ENCODE peak calls at places on chromosomes 5 and 9, in five cellular contexts. One of them, this sample, is unnamed. For H3K27me3, the result is how much of the 10 kb centered on the place peaks cover.

GRCh38 chr9:26326473-26327044 is 566.0 kb downstream of the CAAP1 start:
- DNase-seq in CD8-positive, alpha-beta T cell: no peak
- DNase-seq in CD8-positive, alpha-beta memory T cell: no peak
- DNase-seq in cardiac muscle cell: peak
- DNase-seq in right lobe of liver: no peak
- DNase-seq in this sample: no peak

GRCh38 chr5:169354921-169355320 is 54.0 kb upstream of the SLIT3 start:
- DNase-seq in CD8-positive, alpha-beta T cell: no peak
- DNase-seq in right lobe of liver: no peak
- DNase-seq in CD8-positive, alpha-beta memory T cell: no peak
- DNase-seq in cardiac muscle cell: no peak
- DNase-seq in this sample: no peak

GRCh38 chr5:173535976-173536639 is 80.3 kb downstream of the BOD1 start:
- DNase-seq in CD8-positive, alpha-beta memory T cell: no peak
- DNase-seq in right lobe of liver: no peak
- DNase-seq in CD8-positive, alpha-beta T cell: no peak
- DNase-seq in cardiac muscle cell: no peak
- DNase-seq in this sample: no peak

GRCh38 chr9:133580416-133580738 is 28.8 kb downstream of the FAM163B start:
- DNase-seq in cardiac muscle cell: no peak
- DNase-seq in right lobe of liver: no peak
- DNase-seq in CD8-positive, alpha-beta memory T cell: no peak
- DNase-seq in CD8-positive, alpha-beta T cell: no peak
- DNase-seq in this sample: no peak

GRCh38 chr5:144333336-144333920 is 162.8 kb downstream of the KCTD16 start:
- DNase-seq in cardiac muscle cell: no peak
- DNase-seq in right lobe of liver: no peak
- DNase-seq in CD8-positive, alpha-beta memory T cell: no peak
- DNase-seq in CD8-positive, alpha-beta T cell: no peak
- DNase-seq in this sample: no peak

GRCh38 chr5:149448831-149449714 is 70.0 kb upstream of the IL17B start:
- DNase-seq in right lobe of liver: no peak
- DNase-seq in CD8-positive, alpha-beta memory T cell: no peak
- DNase-seq in cardiac muscle cell: peak
- DNase-seq in CD8-positive, alpha-beta T cell: no peak
- DNase-seq in this sample: no peak

GRCh38 chr5:53326420-53327153 is 153.8 kb upstream of the FST start:
- DNase-seq in CD8-positive, alpha-beta memory T cell: no peak
- DNase-seq in CD8-positive, alpha-beta T cell: no peak
- DNase-seq in right lobe of liver: no peak
- DNase-seq in cardiac muscle cell: no peak
- DNase-seq in this sample: no peak

GRCh38 chr9:84668204-84669007 is 1.1 kb upstream of the NTRK2 start:
- DNase-seq in CD8-positive, alpha-beta memory T cell: no peak
- DNase-seq in cardiac muscle cell: peak
- DNase-seq in CD8-positive, alpha-beta T cell: no peak
- DNase-seq in right lobe of liver: peak
- DNase-seq in this sample: no peak

GRCh38 chr9:92669527-92669889 is 423 bp downstream of the IPPK start:
- DNase-seq in cardiac muscle cell: no peak
- DNase-seq in CD8-positive, alpha-beta T cell: no peak
- DNase-seq in CD8-positive, alpha-beta memory T cell: no peak
- DNase-seq in right lobe of liver: peak
- DNase-seq in this sample: no peak

GRCh38 chr5:141811287-141812155 is 66.7 kb downstream of the PCDH1 start:
- DNase-seq in CD8-positive, alpha-beta T cell: no peak
- DNase-seq in cardiac muscle cell: peak
- DNase-seq in CD8-positive, alpha-beta memory T cell: peak
- DNase-seq in right lobe of liver: no peak
- DNase-seq in this sample: peak
- H3K27me3 ChIP-seq in CD8-positive, alpha-beta T cell: under half
- H3K27me3 ChIP-seq in cardiac muscle cell: under half
- H3K27me3 ChIP-seq in CD8-positive, alpha-beta memory T cell: under half
- H3K27me3 ChIP-seq in right lobe of liver: under half
- H3K27me3 ChIP-seq in this sample: under half

DNA sequence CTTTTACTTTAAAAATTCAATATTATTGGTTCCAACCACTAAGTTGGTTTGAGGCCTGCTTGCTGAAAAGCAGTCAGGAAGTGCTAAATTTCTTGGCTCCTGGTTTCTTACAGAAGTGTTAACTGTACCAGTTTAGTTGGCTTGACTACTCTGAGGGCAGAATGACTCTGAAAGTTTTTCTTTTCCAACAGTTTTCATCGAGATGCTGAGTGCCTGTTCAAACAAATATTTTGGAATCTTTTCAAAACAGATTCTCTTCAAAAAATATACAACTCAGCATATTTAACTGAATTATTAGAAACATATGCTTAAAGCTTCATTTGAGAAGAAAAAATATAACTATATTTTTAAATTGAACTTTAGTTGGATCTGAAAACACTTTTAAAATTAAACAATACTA is 37.0 kb downstream of the SLC38A9 start:
- DNase-seq in CD8-positive, alpha-beta memory T cell: no peak
- DNase-seq in right lobe of liver: no peak
- DNase-seq in cardiac muscle cell: no peak
- DNase-seq in CD8-positive, alpha-beta T cell: no peak
- DNase-seq in this sample: no peak
- H3K27ac ChIP-seq in CD8-positive, alpha-beta memory T cell: no peak
- H3K27ac ChIP-seq in right lobe of liver: no peak
- H3K27ac ChIP-seq in cardiac muscle cell: no peak
- H3K27ac ChIP-seq in CD8-positive, alpha-beta T cell: no peak
- H3K27ac ChIP-seq in this sample: no peak

GRCh38 chr5:35773936-35774335 is 82.8 kb upstream of the IL7R start:
- DNase-seq in cardiac muscle cell: no peak
- DNase-seq in right lobe of liver: no peak
- DNase-seq in CD8-positive, alpha-beta memory T cell: no peak
- DNase-seq in CD8-positive, alpha-beta T cell: no peak
- DNase-seq in this sample: no peak
- H3K27me3 ChIP-seq in cardiac muscle cell: under half
- H3K27me3 ChIP-seq in right lobe of liver: under half
- H3K27me3 ChIP-seq in CD8-positive, alpha-beta memory T cell: under half
- H3K27me3 ChIP-seq in CD8-positive, alpha-beta T cell: under half
- H3K27me3 ChIP-seq in this sample: under half

DNA sequence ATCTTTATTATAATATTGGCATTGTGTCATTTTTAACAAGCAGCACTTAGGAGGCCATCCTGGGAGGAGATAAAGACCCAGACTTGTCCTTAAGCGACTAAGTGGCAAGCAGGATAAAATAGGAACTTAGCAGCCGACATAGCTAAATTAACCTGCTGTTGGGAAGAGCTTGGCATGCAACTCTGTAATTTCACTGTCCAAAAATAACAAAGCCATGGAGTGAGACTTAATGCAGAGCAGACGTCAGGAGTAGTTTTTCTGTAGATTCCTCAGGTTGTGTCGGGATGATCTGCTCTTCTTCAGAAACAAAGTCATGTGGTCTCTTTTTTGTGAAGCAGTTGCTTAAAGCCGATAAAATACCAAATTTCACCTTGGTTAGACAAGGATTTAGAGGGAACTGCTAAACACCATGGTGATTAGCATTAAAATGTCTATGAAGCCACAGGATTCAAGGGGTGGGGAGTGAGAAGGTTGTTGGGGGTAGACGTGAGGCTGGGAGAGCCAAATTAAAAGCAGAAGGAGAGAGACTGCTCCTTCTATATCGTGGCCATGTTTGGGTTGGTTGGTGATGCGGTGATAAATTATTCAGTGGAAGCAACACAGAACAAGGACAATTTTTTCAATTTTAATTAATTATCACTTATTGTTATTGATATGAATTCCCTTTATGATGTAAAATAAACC is 303.0 kb downstream of the CSNK1G3 start:
- DNase-seq in right lobe of liver: no peak
- DNase-seq in CD8-positive, alpha-beta memory T cell: no peak
- DNase-seq in CD8-positive, alpha-beta T cell: no peak
- DNase-seq in cardiac muscle cell: peak
- DNase-seq in this sample: no peak
- H3K27ac ChIP-seq in right lobe of liver: no peak
- H3K27ac ChIP-seq in CD8-positive, alpha-beta memory T cell: no peak
- H3K27ac ChIP-seq in CD8-positive, alpha-beta T cell: no peak
- H3K27ac ChIP-seq in cardiac muscle cell: peak
- H3K27ac ChIP-seq in this sample: no peak

DNA sequence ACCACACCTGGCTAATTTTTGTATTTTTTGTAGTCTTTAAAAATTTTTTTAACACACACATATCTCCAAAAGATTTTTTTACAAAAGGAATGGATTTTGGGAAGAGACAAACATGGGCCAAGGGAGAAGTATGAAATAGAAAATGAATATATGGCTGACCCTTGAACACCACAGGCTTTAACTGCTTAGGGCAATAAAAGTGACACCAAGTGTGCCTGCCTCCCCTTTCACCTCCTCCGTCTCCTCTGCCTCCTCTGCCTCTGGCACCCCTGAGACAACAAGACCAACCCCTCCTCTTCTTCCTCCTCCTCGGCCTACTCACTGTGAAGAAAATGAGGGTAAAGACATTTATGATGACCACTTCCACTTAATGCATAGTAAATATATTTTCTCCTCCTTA is 483.9 kb downstream of the KDM4C start:
- DNase-seq in right lobe of liver: no peak
- DNase-seq in CD8-positive, alpha-beta T cell: no peak
- DNase-seq in CD8-positive, alpha-beta memory T cell: no peak
- DNase-seq in cardiac muscle cell: no peak
- DNase-seq in this sample: no peak
- H3K27me3 ChIP-seq in right lobe of liver: under half
- H3K27me3 ChIP-seq in CD8-positive, alpha-beta T cell: under half
- H3K27me3 ChIP-seq in CD8-positive, alpha-beta memory T cell: under half
- H3K27me3 ChIP-seq in cardiac muscle cell: under half
- H3K27me3 ChIP-seq in this sample: under half